ENCODE peak calls at places on chromosomes 16 and 17, in five cellular contexts. Q, Y, W, K and G are unnamed samples.
A peak's percentile ranks its signal among the peaks of the same experiment; 100 is the strongest.

GRCh38 chr16:4257646-4258556 is 14.9 kb downstream of the TFAP4 start:
- DNase-seq in Y (peak; percentile 69), K (no peak), W (no peak), Q (no peak), G (no peak)

GRCh38 chr16:81181013-81181720 is 57.3 kb upstream of the BCO1 start:
- DNase-seq in Q (peak; percentile 94), Y (peak; percentile 96), W (peak; percentile 82), K (no peak), G (no peak)

GRCh38 chr17:39666601-39667261 is 1.5 kb upstream of the PNMT start:
- DNase-seq in Q (no peak), W (no peak), Y (peak; percentile 84), K (no peak), G (no peak)

GRCh38 chr17:74288785-74289184 is 14.8 kb downstream of the DNAI2 start:
- DNase-seq in Q (peak; percentile 70), W (no peak), Y (no peak), K (peak; percentile 36), G (no peak)

GRCh38 chr16:70158261-70158939 is 15.2 kb upstream of the CLEC18C start:
- DNase-seq in Q (no peak), K (no peak), W (no peak), Y (peak; percentile 52), G (peak; percentile 82)

GRCh38 chr16:48408688-48409087 is 23.5 kb upstream of the SIAH1 start:
- DNase-seq in Y (no peak), W (no peak), K (no peak), Q (no peak), G (no peak)

GRCh38 chr16:379961-380836 is 1.6 kb downstream of the PGAP6 start:
- DNase-seq in Y (no peak), K (no peak), Q (no peak), W (no peak), G (no peak)

GRCh38 chr16:1082266-1082951 is 9.9 kb downstream of the SSTR5 start:
- DNase-seq in W (no peak), K (no peak), Q (peak; percentile 9), Y (peak; percentile 97), G (no peak)

GRCh38 chr17:34275881-34276280 is 5.9 kb downstream of the CCL7 start:
- DNase-seq in Y (peak; percentile 76), K (no peak), Q (peak; percentile 84), W (peak; percentile 79), G (no peak)

GRCh38 chr17:66690166-66690565 is 144.8 kb upstream of the CACNG5 start:
- DNase-seq in W (no peak), K (no peak), Q (no peak), Y (no peak), G (no peak)

GRCh38 chr17:52106638-52107261 is 51.8 kb downstream of the CA10 start:
- DNase-seq in K (no peak), Q (peak; percentile 47), W (no peak), Y (peak; percentile 74), G (no peak)

GRCh38 chr17:48231995-48232729 is 124.6 kb downstream of the SNX11 start:
- DNase-seq in Q (no peak), K (no peak), Y (no peak), W (no peak), G (no peak)

GRCh38 chr17:48223945-48224344 is 116.4 kb downstream of the SNX11 start:
- DNase-seq in Y (no peak), Q (no peak), W (no peak), K (no peak), G (no peak)

GRCh38 chr17:48225725-48226567 is 118.4 kb downstream of the SNX11 start:
- DNase-seq in K (no peak), Q (no peak), W (no peak), Y (no peak), G (no peak)

GRCh38 chr17:48228720-48229119 is 121.2 kb downstream of the SNX11 start:
- DNase-seq in W (no peak), Y (no peak), Q (no peak), K (no peak), G (no peak)
- TF ChIP-seq CTCF in W (no peak), Y (no peak), Q (no peak), K (peak; percentile 40), G (no peak)

DNA sequence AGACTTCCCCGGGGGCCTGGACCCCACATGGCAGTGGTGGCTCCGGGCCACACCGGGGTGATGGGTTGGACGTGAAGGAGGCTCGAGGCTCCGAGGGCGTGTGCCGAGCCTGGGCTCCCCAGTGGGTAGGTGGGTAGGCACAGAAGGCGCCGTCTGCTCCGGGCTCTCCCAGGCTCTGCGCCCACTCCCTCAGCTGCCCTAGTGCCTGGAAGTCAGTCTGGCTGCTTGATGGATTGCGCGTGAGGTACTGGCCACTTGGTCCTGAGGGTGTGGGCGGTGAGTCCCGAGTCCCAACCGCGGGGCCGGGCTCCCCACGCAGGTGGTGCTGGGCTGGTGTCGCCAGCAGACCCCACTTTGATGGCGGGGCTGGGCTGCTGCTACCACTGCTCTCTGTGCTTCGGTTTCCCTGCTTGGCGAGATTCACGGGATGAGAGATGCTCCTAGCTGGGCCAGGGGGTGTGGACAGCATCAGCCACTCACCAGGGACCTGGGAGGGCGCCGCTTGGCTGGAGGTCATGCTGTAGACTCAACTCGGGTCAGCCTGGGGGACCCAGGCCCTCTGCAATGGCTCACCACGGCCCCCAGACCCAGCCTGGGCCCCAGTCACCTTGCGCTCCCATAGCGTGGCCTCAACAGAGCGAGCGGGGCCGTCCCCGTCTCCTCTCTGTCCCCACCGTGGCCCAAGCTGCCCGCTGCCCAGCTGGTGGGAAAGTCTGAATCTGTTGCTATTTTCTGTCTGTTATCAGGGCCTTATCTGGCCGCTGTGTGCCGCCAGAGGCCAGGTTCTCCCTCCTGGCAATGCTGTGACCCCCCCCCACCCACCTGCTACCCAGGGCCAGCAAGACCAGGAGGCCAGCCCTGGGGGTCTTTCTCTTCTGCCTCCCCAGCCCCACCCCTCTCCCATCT is 26.1 kb downstream of the ZFPM1 start:
- DNase-seq in Y (no peak), W (no peak), Q (no peak), K (no peak), G (no peak)
- TF ChIP-seq CTCF in Y (no peak), W (no peak), Q (no peak), K (no peak), G (no peak)

GRCh38 chr17:7314719-7315569 is at the start of gene GPS2:
- DNase-seq in Q (peak; percentile 68), K (peak; percentile 55), W (no peak), Y (peak; percentile 99), G (peak; percentile 97)
- TF ChIP-seq CTCF in Q (no peak), K (no peak), W (no peak), Y (no peak), G (no peak)

GRCh38 chr17:76081295-76082210 is 2.6 kb downstream of the ZACN start:
- DNase-seq in Q (no peak), Y (peak; percentile 76), W (no peak), K (no peak), G (peak; percentile 72)

GRCh38 chr17:76080934-76081287 is 1.9 kb downstream of the ZACN start:
- DNase-seq in W (no peak), Y (no peak), Q (no peak), K (no peak), G (no peak)

GRCh38 chr17:76078859-76079576 is at the start of gene ZACN:
- DNase-seq in Y (peak; percentile 38), K (no peak), Q (no peak), W (no peak), G (peak; percentile 84)

GRCh38 chr17:76080207-76080933 is 1.4 kb downstream of the ZACN start:
- DNase-seq in K (no peak), Q (no peak), W (no peak), Y (peak; percentile 90), G (peak; percentile 65)

GRCh38 chr17:76079577-76080206 is 710 bp downstream of the ZACN start:
- DNase-seq in K (no peak), W (no peak), Y (peak; percentile 88), Q (no peak), G (peak; percentile 83)
- TF ChIP-seq CTCF in K (no peak), W (no peak), Y (peak; percentile 9), Q (no peak), G (peak; percentile 24)

GRCh38 chr16:21950782-21951521 is 2.2 kb upstream of the UQCRC2 start:
- DNase-seq in W (no peak), K (no peak), Y (no peak), Q (peak; percentile 50), G (no peak)
- TF ChIP-seq CTCF in W (peak; percentile 45), K (peak; percentile 41), Y (peak; percentile 55), Q (peak; percentile 55), G (peak; percentile 77)